ENCODE peak calls at places on chromosomes 12 and 14, in six cellular contexts. One of them, this sample, is unnamed.

GRCh38 chr12:2396448-2396871 is 343.7 kb downstream of the CACNA1C start:
- DNase-seq in HepG2: no peak
- DNase-seq in H1: no peak
- DNase-seq in SK-N-SH: no peak
- DNase-seq in K562: no peak
- DNase-seq in GM12878: no peak
- DNase-seq in this sample: no peak

GRCh38 chr12:105214670-105215375 is 21.2 kb downstream of the APPL2 start:
- DNase-seq in HepG2: peak; percentile 59
- DNase-seq in H1: no peak
- DNase-seq in SK-N-SH: no peak
- DNase-seq in K562: no peak
- DNase-seq in GM12878: no peak
- DNase-seq in this sample: no peak

GRCh38 chr12:82430541-82431145 is 72.3 kb downstream of the METTL25 start:
- DNase-seq in HepG2: no peak
- DNase-seq in H1: no peak
- DNase-seq in SK-N-SH: no peak
- DNase-seq in K562: no peak
- DNase-seq in GM12878: no peak
- DNase-seq in this sample: no peak

GRCh38 chr12:105485321-105485910 is 154.9 kb downstream of the C12orf75 start:
- DNase-seq in HepG2: no peak
- DNase-seq in H1: no peak
- DNase-seq in SK-N-SH: no peak
- DNase-seq in K562: no peak
- DNase-seq in GM12878: no peak
- DNase-seq in this sample: no peak

GRCh38 chr12:124592481-124593160 is 25.2 kb upstream of the NCOR2 start:
- DNase-seq in HepG2: no peak
- DNase-seq in H1: no peak
- DNase-seq in SK-N-SH: no peak
- DNase-seq in K562: no peak
- DNase-seq in GM12878: no peak
- DNase-seq in this sample: no peak

GRCh38 chr12:9064815-9065606 is 50.7 kb downstream of the A2M start:
- DNase-seq in HepG2: peak; percentile 77
- DNase-seq in H1: peak; percentile 53
- DNase-seq in SK-N-SH: peak; percentile 59
- DNase-seq in K562: no peak
- DNase-seq in GM12878: no peak
- DNase-seq in this sample: no peak

GRCh38 chr12:122062832-122063690 is 15.5 kb upstream of the MLXIP start:
- DNase-seq in HepG2: peak; percentile 71
- DNase-seq in H1: no peak
- DNase-seq in SK-N-SH: peak; percentile 51
- DNase-seq in K562: peak; percentile 80
- DNase-seq in GM12878: no peak
- DNase-seq in this sample: peak; percentile 78

GRCh38 chr12:8527250-8528130 is 13.2 kb downstream of the CLEC4E start:
- DNase-seq in HepG2: no peak
- DNase-seq in H1: no peak
- DNase-seq in SK-N-SH: no peak
- DNase-seq in K562: no peak
- DNase-seq in GM12878: no peak
- DNase-seq in this sample: no peak

GRCh38 chr12:92553389-92553788 is 149.4 kb upstream of the PLEKHG7 start:
- DNase-seq in HepG2: no peak
- DNase-seq in H1: no peak
- DNase-seq in SK-N-SH: no peak
- DNase-seq in K562: peak; percentile 32
- DNase-seq in GM12878: no peak
- DNase-seq in this sample: no peak
- TF ChIP-seq GABPA in HepG2: peak; percentile 84
- TF ChIP-seq GABPA in H1: no peak
- TF ChIP-seq GABPA in SK-N-SH: no peak
- TF ChIP-seq GABPA in K562: no peak
- TF ChIP-seq GABPA in GM12878: no peak
- TF ChIP-seq GABPA in this sample: no peak

GRCh38 chr14:50932592-50933500 is 11.4 kb downstream of the PYGL start:
- DNase-seq in HepG2: no peak
- DNase-seq in H1: no peak
- DNase-seq in SK-N-SH: no peak
- DNase-seq in K562: no peak
- DNase-seq in GM12878: no peak
- DNase-seq in this sample: no peak

GRCh38 chr14:50935126-50936090 is 8.9 kb downstream of the PYGL start:
- DNase-seq in HepG2: peak; percentile 88
- DNase-seq in H1: no peak
- DNase-seq in SK-N-SH: no peak
- DNase-seq in K562: no peak
- DNase-seq in GM12878: no peak
- DNase-seq in this sample: no peak

GRCh38 chr14:50928002-50928635 is 16.2 kb downstream of the PYGL start:
- DNase-seq in HepG2: no peak
- DNase-seq in H1: no peak
- DNase-seq in SK-N-SH: no peak
- DNase-seq in K562: no peak
- DNase-seq in GM12878: peak; percentile 7
- DNase-seq in this sample: peak; percentile 94

GRCh38 chr14:50929506-50929905 is 14.8 kb downstream of the PYGL start:
- DNase-seq in HepG2: no peak
- DNase-seq in H1: no peak
- DNase-seq in SK-N-SH: no peak
- DNase-seq in K562: no peak
- DNase-seq in GM12878: no peak
- DNase-seq in this sample: no peak

DNA sequence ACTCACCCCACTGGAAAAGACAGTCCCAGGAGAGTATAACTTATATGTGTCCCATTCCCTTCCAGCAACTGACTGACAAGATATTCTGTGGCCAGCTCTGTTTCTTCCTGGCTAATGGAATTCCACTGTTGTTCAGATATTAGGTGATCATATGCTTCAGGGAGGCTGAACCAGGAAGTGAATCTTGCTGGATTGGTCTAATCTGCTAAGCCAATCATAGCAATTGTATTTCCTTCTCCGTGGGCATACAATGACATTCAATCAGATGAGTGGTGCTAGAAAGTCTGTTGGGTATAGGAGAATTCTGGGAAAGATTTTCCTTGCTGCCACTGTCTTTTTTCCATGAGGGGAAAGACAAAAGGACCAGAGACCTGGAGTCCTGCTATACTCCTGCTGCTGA is 12.1 kb downstream of the PYGL start:
- DNase-seq in HepG2: no peak
- DNase-seq in H1: no peak
- DNase-seq in SK-N-SH: no peak
- DNase-seq in K562: no peak
- DNase-seq in GM12878: no peak
- DNase-seq in this sample: no peak
- H3K27ac ChIP-seq in HepG2: no peak overlapping the region
- H3K27ac ChIP-seq in H1: no peak overlapping the region
- H3K27ac ChIP-seq in SK-N-SH: no peak overlapping the region
- H3K27ac ChIP-seq in K562: peak overlapping the region; percentile 54
- H3K27ac ChIP-seq in GM12878: no peak overlapping the region
- H3K27ac ChIP-seq in this sample: peak overlapping the region; percentile 10

DNA sequence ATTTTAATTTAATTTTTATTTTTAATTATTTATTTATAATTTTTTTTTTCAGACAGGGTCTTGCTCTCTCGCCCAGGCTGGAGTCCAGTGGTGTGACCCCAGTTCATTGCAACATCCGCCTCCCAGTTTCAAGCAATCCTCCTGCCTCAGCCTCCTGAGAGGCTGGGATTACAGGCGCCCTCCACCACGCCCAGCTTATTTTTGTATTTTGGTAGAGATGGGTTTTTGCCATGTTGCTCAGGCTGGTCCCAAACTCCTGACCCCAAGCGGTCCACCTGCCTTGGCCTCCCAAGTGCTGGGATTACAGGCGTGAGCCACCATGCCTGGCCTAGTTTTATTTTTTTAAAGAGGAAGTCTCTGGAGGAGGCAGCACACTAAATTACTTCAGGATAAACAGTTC is 13.7 kb upstream of the PEBP1 start:
- DNase-seq in HepG2: no peak
- DNase-seq in H1: no peak
- DNase-seq in SK-N-SH: no peak
- DNase-seq in K562: no peak
- DNase-seq in GM12878: no peak
- DNase-seq in this sample: no peak
- TF ChIP-seq GABPA in HepG2: no peak
- TF ChIP-seq GABPA in H1: no peak
- TF ChIP-seq GABPA in SK-N-SH: no peak
- TF ChIP-seq GABPA in K562: no peak
- TF ChIP-seq GABPA in GM12878: no peak
- TF ChIP-seq GABPA in this sample: no peak

GRCh38 chr12:119182701-119183493 is 4.2 kb downstream of the HSPB8 start:
- DNase-seq in HepG2: no peak
- DNase-seq in H1: no peak
- DNase-seq in SK-N-SH: no peak
- DNase-seq in K562: no peak
- DNase-seq in GM12878: no peak
- DNase-seq in this sample: no peak

GRCh38 chr12:119181944-119182343 is 3.2 kb downstream of the HSPB8 start:
- DNase-seq in HepG2: no peak
- DNase-seq in H1: no peak
- DNase-seq in SK-N-SH: no peak
- DNase-seq in K562: no peak
- DNase-seq in GM12878: no peak
- DNase-seq in this sample: no peak

GRCh38 chr12:119179335-119180021 is 747 bp downstream of the HSPB8 start:
- DNase-seq in HepG2: peak; percentile 67
- DNase-seq in H1: no peak
- DNase-seq in SK-N-SH: no peak
- DNase-seq in K562: no peak
- DNase-seq in GM12878: no peak
- DNase-seq in this sample: no peak

GRCh38 chr12:119180380-119181040 is 1.8 kb downstream of the HSPB8 start:
- DNase-seq in HepG2: no peak
- DNase-seq in H1: no peak
- DNase-seq in SK-N-SH: no peak
- DNase-seq in K562: peak; percentile 6
- DNase-seq in GM12878: no peak
- DNase-seq in this sample: no peak

DNA sequence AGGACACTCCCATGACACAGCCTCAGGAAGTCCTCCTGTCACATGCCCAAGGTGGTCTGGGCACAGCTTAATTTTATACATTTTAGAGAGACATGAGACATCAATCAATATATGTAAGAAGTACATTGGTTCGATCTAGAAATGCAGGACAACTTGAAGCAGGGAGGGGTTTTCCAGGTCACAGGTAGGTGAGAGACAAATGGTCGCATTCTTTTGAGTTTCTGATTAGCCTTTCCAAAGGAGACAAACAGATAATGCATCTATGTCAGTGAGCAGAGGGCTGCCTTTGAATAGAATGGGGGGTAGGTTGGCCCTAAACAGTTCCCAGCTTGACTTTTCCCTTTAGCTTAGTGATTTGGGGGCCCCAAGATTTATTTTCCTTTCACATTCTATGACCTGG is 2.5 kb downstream of the HSPB8 start:
- DNase-seq in HepG2: no peak
- DNase-seq in H1: no peak
- DNase-seq in SK-N-SH: no peak
- DNase-seq in K562: no peak
- DNase-seq in GM12878: no peak
- DNase-seq in this sample: no peak
- H3K27ac ChIP-seq in HepG2: no peak overlapping the region
- H3K27ac ChIP-seq in H1: peak overlapping the region; percentile 41
- H3K27ac ChIP-seq in SK-N-SH: no peak overlapping the region
- H3K27ac ChIP-seq in K562: no peak overlapping the region
- H3K27ac ChIP-seq in GM12878: no peak overlapping the region
- H3K27ac ChIP-seq in this sample: no peak overlapping the region

GRCh38 chr12:41286426-41286825 is 98.3 kb downstream of the PDZRN4 start:
- DNase-seq in HepG2: peak; percentile 75
- DNase-seq in H1: no peak
- DNase-seq in SK-N-SH: no peak
- DNase-seq in K562: no peak
- DNase-seq in GM12878: no peak
- DNase-seq in this sample: peak; percentile 33
- TF ChIP-seq GABPA in HepG2: no peak
- TF ChIP-seq GABPA in H1: no peak
- TF ChIP-seq GABPA in SK-N-SH: no peak
- TF ChIP-seq GABPA in K562: no peak
- TF ChIP-seq GABPA in GM12878: no peak
- TF ChIP-seq GABPA in this sample: no peak

DNA sequence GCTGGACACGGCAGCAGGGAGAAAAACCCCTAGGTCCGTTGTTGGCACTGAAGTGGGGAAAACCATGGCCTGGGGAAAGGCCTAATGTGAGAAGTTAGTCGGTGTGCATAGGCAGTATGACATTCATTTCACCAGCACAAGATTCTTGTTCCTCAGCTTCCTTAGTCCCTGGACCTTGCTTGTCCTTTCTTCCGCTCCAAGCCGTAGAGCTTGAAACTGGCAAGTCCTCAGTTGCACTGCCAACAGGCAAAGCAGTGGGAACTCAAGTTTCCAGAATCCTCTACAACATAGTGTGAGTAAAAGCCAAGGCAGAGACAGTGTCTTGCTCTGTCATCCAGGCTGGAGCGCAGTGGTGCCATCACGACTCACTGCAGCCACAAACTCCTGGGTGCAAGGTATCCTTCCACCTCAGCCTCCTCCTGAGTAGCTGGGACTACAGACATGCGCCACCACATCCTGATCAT is 138.5 kb upstream of the AMIGO2 start:
- DNase-seq in HepG2: no peak
- DNase-seq in H1: no peak
- DNase-seq in SK-N-SH: no peak
- DNase-seq in K562: no peak
- DNase-seq in GM12878: no peak
- DNase-seq in this sample: no peak
- H3K27ac ChIP-seq in HepG2: no peak overlapping the region
- H3K27ac ChIP-seq in H1: no peak overlapping the region
- H3K27ac ChIP-seq in SK-N-SH: no peak overlapping the region
- H3K27ac ChIP-seq in K562: peak overlapping the region; percentile 32
- H3K27ac ChIP-seq in GM12878: no peak overlapping the region
- H3K27ac ChIP-seq in this sample: no peak overlapping the region

GRCh38 chr14:105150368-105151111 is 18.0 kb downstream of the JAG2 start:
- DNase-seq in HepG2: no peak
- DNase-seq in H1: no peak
- DNase-seq in SK-N-SH: no peak
- DNase-seq in K562: no peak
- DNase-seq in GM12878: no peak
- DNase-seq in this sample: no peak
- TF ChIP-seq GABPA in HepG2: no peak
- TF ChIP-seq GABPA in H1: no peak
- TF ChIP-seq GABPA in SK-N-SH: no peak
- TF ChIP-seq GABPA in K562: no peak
- TF ChIP-seq GABPA in GM12878: no peak
- TF ChIP-seq GABPA in this sample: no peak

DNA sequence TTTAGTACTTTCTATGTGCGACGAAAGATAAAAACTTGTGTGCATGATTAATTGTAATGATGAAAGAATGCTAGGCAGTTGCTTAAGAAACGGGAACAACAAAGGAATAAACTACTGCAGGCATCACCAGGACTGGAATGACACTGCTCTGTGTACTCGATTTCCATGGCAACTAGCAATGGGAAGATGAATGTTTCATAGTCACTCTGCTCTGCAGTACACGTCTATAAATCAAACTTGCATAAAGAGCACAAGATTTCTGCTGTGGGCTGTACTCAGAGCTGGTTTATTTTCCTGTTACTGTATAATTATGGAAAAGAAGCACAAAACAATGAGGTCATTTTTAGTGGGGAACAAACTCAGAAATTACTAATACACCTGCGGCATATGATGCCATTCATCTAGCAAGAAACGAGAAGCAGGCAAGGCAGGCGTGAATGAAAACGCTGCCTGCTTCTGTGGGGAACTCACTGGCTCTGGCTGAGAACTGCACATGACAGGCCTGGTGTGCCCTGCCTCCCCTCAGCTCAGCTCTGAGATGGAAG is 41.8 kb downstream of the EFCAB11 start:
- DNase-seq in HepG2: peak; percentile 59
- DNase-seq in H1: no peak
- DNase-seq in SK-N-SH: peak; percentile 37
- DNase-seq in K562: no peak
- DNase-seq in GM12878: no peak
- DNase-seq in this sample: no peak
- H3K27ac ChIP-seq in HepG2: peak overlapping the region; percentile 93
- H3K27ac ChIP-seq in H1: peak overlapping the region; percentile 1
- H3K27ac ChIP-seq in SK-N-SH: no peak overlapping the region
- H3K27ac ChIP-seq in K562: no peak overlapping the region
- H3K27ac ChIP-seq in GM12878: no peak overlapping the region
- H3K27ac ChIP-seq in this sample: no peak overlapping the region

This sample was measured in HL-60.